ENCODE peak calls at places on chromosomes 12 and 14, in five cellular contexts. T is AG09309, U is tibial artery, X is GM23248, I is upper lobe of left lung. J is an unnamed sample.

GRCh38 chr14:59278111-59278510 is 89.6 kb downstream of the DAAM1 start:
- DNase-seq in I (no peak), T (no peak), U (no peak), X (peak), J (peak)

GRCh38 chr14:91252901-91253794 is 8.6 kb upstream of the GPR68 start:
- DNase-seq in I (peak), U (no peak), T (no peak), X (peak), J (no peak)

GRCh38 chr14:59067135-59067894 is 121.2 kb upstream of the DAAM1 start:
- DNase-seq in I (no peak), T (no peak), U (no peak), X (peak), J (peak)

GRCh38 chr14:91835197-91835919 is 32.0 kb downstream of the TC2N start:
- DNase-seq in U (no peak), X (no peak), I (no peak), T (no peak), J (no peak)

GRCh38 chr12:4580165-4580773 is 18.3 kb downstream of the DYRK4 start:
- DNase-seq in I (no peak), X (no peak), U (no peak), T (no peak), J (no peak)

GRCh38 chr12:57579677-57580465 is 11.1 kb upstream of the PIP4K2C start:
- DNase-seq in X (peak), T (no peak), I (no peak), U (no peak), J (no peak)

GRCh38 chr14:67641902-67642749 is 22.4 kb downstream of the ARG2 start:
- DNase-seq in X (no peak), U (no peak), T (no peak), I (no peak), J (no peak)

GRCh38 chr14:56487761-56488160 is 91.8 kb upstream of the TMEM260 start:
- DNase-seq in I (no peak), U (no peak), X (peak), T (peak), J (peak)

GRCh38 chr14:77885363-77885762 is 85.5 kb downstream of the ADCK1 start:
- DNase-seq in I (no peak), U (no peak), T (no peak), X (no peak), J (no peak)

GRCh38 chr14:96418075-96418474 is 26.1 kb downstream of the AK7 start:
- DNase-seq in T (no peak), X (no peak), U (no peak), I (no peak), J (no peak)

GRCh38 chr12:72144553-72144952 is 127.6 kb upstream of the TRHDE start:
- DNase-seq in T (no peak), U (no peak), X (no peak), I (no peak), J (no peak)

GRCh38 chr12:29519585-29520182 is 22.2 kb upstream of the OVCH1 start:
- DNase-seq in X (peak), I (no peak), U (no peak), T (peak), J (peak)

GRCh38 chr12:85866929-85867776 is 6.9 kb upstream of the NTS start:
- DNase-seq in T (peak), U (no peak), X (peak), I (no peak), J (peak)

GRCh38 chr12:91744613-91745012 is 401.0 kb downstream of the BTG1 start:
- DNase-seq in T (no peak), I (no peak), X (no peak), U (no peak), J (no peak)

GRCh38 chr14:63938198-63939005 is 85.6 kb downstream of the SYNE2 start:
- DNase-seq in U (no peak), X (no peak), T (no peak), I (no peak), J (peak)

GRCh38 chr12:23729354-23729753 is 220.1 kb downstream of the SOX5 start:
- DNase-seq in I (no peak), U (no peak), X (no peak), T (no peak), J (peak)

GRCh38 chr12:20810487-20810886 is at the start of gene SLCO1B3:
- DNase-seq in U (no peak), T (no peak), I (no peak), X (no peak), J (no peak)

GRCh38 chr14:90137807-90138206 is 76.0 kb downstream of the KCNK13 start:
- DNase-seq in U (no peak), I (no peak), T (no peak), X (no peak), J (peak)

GRCh38 chr14:90136904-90137303 is 75.1 kb downstream of the KCNK13 start:
- DNase-seq in X (no peak), T (no peak), I (no peak), U (no peak), J (no peak)

GRCh38 chr14:90139199-90139598 is 77.4 kb downstream of the KCNK13 start:
- DNase-seq in U (no peak), I (no peak), T (no peak), X (no peak), J (no peak)

GRCh38 chr14:90140956-90141316 is 79.1 kb downstream of the KCNK13 start:
- DNase-seq in I (no peak), X (peak), U (no peak), T (no peak), J (peak)

GRCh38 chr14:90140298-90140955 is 78.6 kb downstream of the KCNK13 start:
- DNase-seq in U (no peak), X (no peak), T (no peak), I (no peak), J (peak)
- H3K4me3 ChIP-seq in U (no peak), X (no peak), T (no peak), I (no peak), J (no peak)

DNA sequence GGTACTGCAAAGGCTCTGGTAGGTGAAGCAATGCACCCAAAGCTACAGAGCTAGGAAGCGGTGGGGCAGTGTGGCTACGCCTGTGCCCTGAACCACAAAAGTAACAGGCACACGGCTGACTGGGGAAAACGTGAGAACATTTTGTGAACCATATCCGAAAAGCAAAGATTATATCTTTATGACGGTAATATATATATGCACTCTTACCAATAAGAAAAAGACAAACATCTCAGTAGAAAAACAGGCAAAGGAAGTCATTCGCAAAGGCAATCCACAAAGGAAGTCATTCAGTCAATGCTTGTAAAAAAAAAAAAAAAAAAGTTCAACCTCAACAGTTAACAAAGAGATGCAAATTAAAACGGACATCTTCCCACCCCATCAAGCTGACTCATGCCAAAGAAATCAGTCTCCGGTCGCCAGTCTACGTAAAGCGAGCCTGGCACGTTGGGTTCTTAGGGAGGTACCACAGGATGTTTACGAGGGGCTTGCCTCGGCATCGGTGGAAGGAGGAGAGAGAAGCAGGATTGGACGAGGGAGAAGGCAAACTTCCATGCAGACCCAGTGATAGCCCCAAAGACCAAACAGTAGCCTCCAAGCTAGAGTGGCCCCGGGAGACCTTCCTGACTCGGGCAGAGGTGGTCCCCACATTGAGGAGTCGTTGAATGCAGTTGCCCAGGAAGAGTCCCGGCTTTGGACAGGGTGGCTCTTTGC is 39.4 kb upstream of the PPP2R5C start:
- DNase-seq in X (peak), I (peak), T (peak), U (no peak), J (no peak)
- H3K4me3 ChIP-seq in X (no peak), I (no peak), T (no peak), U (no peak), J (no peak)

GRCh38 chr12:12350868-12351463 is 924 bp upstream of the MANSC1 start:
- DNase-seq in U (no peak), I (no peak), X (no peak), T (no peak), J (peak)
- H3K4me3 ChIP-seq in U (no peak), I (peak), X (peak), T (no peak), J (no peak)

GRCh38 chr12:131847456-131847855 is 19.3 kb downstream of the MMP17 start:
- DNase-seq in I (no peak), U (no peak), X (no peak), T (no peak), J (no peak)

GRCh38 chr12:131848753-131849152 is 20.6 kb downstream of the MMP17 start:
- DNase-seq in T (no peak), X (no peak), I (no peak), U (no peak), J (no peak)

GRCh38 chr12:131850856-131851559 is 22.8 kb downstream of the MMP17 start:
- DNase-seq in I (peak), X (no peak), U (no peak), T (no peak), J (no peak)

GRCh38 chr12:131851741-131852550 is 23.8 kb downstream of the MMP17 start:
- DNase-seq in I (no peak), U (no peak), T (no peak), X (no peak), J (no peak)

DNA sequence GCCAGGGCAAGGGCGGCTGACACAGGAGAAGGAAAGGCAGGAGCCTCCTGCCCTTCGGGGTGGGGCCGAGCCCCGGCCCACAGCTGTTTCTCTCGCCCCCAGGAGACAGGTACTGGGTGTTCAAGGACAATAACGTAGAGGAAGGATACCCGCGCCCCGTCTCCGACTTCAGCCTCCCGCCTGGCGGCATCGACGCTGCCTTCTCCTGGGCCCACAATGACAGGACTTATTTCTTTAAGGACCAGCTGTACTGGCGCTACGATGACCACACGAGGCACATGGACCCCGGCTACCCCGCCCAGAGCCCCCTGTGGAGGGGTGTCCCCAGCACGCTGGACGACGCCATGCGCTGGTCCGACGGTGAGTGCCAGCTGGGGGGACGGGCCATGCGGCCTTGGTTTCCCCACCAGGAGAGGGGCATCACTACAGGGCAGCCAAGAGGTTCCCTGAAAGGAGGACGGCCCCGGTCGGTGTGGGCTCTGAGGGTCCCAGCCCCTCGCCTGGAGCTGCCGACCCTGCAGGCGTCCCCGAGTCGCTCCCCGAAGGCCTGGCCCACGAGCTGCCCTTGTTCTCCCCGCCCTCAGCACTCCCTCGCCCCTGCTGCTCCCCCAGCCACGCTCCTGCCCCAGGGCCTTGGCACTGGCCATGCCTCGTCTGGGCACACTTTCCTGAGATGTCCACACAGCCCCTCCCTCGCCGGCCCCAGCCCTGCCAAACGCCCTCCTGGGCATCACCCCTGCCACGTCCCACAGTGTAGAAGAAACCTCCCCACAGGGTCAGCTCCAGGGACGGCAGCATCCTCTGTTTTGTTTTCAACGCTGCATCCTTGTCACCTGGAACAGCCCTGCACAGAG is 21.7 kb downstream of the MMP17 start:
- DNase-seq in T (no peak), U (no peak), X (no peak), I (no peak), J (no peak)
- H3K4me3 ChIP-seq in T (no peak), U (no peak), X (no peak), I (no peak), J (no peak)

DNA sequence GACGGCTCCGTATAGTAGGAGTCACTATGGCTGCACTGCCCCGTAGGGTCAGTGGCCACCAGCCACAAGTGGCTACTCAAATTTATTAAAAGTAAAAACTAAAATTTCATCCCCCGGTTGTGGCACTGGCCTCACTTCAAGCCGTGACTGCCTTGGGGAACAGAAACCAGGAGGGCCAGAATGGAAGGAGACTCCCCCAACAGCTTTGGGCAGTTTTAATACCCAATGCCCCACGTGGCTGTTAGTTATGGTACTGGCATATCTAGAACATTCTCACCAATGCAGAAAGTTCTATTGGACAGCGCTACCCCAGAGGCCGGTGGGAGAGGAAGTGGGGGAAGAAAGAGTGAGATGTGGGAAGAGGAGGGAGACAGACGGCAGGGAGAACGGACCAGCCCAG is 6.2 kb downstream of the NCOR2 start:
- DNase-seq in X (no peak), I (no peak), U (no peak), T (no peak), J (no peak)
- H3K4me3 ChIP-seq in X (no peak), I (no peak), U (no peak), T (no peak), J (no peak)

GRCh38 chr14:72891666-72892102 is 2.2 kb downstream of the DPF3 start:
- DNase-seq in X (no peak), I (no peak), T (no peak), U (no peak), J (no peak)
- H3K4me3 ChIP-seq in X (peak), I (no peak), T (peak), U (peak), J (peak)

GRCh38 chr12:76879710-76880025 is 849 bp upstream of the CSRP2 start:
- DNase-seq in I (no peak), U (no peak), X (no peak), T (no peak), J (no peak)
- H3K4me3 ChIP-seq in I (no peak), U (peak), X (peak), T (peak), J (peak)

GRCh38 chr12:52009081-52009751 is 2.5 kb downstream of the TAMALIN start:
- DNase-seq in T (no peak), U (no peak), X (no peak), I (no peak), J (no peak)
- H3K4me3 ChIP-seq in T (no peak), U (peak), X (no peak), I (peak), J (no peak)

GRCh38 chr12:100859063-100859627 is 64.6 kb downstream of the ANO4 start:
- DNase-seq in U (no peak), X (no peak), I (no peak), T (no peak), J (no peak)
- H3K4me3 ChIP-seq in U (no peak), X (no peak), I (no peak), T (no peak), J (no peak)